ENCODE peak calls at places on chromosomes 3 and 15, in nine cellular contexts. One of them, this sample, is unnamed.

GRCh38 chr3:28171962-28172361 is 69.5 kb upstream of the CMC1 start:
- DNase-seq in esophagus squamous epithelium: no peak
- DNase-seq in A549: no peak
- DNase-seq in endothelial cell of umbilical vein: no peak
- DNase-seq in body of pancreas: no peak
- DNase-seq in NB4: no peak
- DNase-seq in gastrocnemius medialis: no peak
- DNase-seq in HCT116: no peak
- DNase-seq in breast epithelium: no peak
- DNase-seq in this sample: no peak

GRCh38 chr3:129768728-129769127 is 124.8 kb downstream of the TMCC1 start:
- DNase-seq in esophagus squamous epithelium: no peak
- DNase-seq in A549: no peak
- DNase-seq in endothelial cell of umbilical vein: no peak
- DNase-seq in body of pancreas: no peak
- DNase-seq in NB4: no peak
- DNase-seq in gastrocnemius medialis: no peak
- DNase-seq in HCT116: no peak
- DNase-seq in breast epithelium: no peak
- DNase-seq in this sample: no peak

GRCh38 chr3:95327478-95327877 is 1264.6 kb downstream of the NSUN3 start:
- DNase-seq in esophagus squamous epithelium: no peak
- DNase-seq in A549: no peak
- DNase-seq in endothelial cell of umbilical vein: no peak
- DNase-seq in body of pancreas: no peak
- DNase-seq in NB4: no peak
- DNase-seq in gastrocnemius medialis: no peak
- DNase-seq in HCT116: no peak
- DNase-seq in breast epithelium: no peak
- DNase-seq in this sample: no peak

GRCh38 chr3:43770426-43771103 is 79.8 kb downstream of the ABHD5 start:
- DNase-seq in esophagus squamous epithelium: no peak
- DNase-seq in A549: peak; percentile 79
- DNase-seq in endothelial cell of umbilical vein: peak; percentile 79
- DNase-seq in body of pancreas: peak; percentile 82
- DNase-seq in NB4: peak; percentile 21
- DNase-seq in gastrocnemius medialis: peak; percentile 69
- DNase-seq in HCT116: no peak
- DNase-seq in breast epithelium: no peak
- DNase-seq in this sample: peak; percentile 94

GRCh38 chr3:134667461-134667860 is 16.6 kb upstream of the KY start:
- DNase-seq in esophagus squamous epithelium: no peak
- DNase-seq in A549: no peak
- DNase-seq in endothelial cell of umbilical vein: no peak
- DNase-seq in body of pancreas: no peak
- DNase-seq in NB4: no peak
- DNase-seq in gastrocnemius medialis: no peak
- DNase-seq in HCT116: no peak
- DNase-seq in breast epithelium: no peak
- DNase-seq in this sample: peak; percentile 50

GRCh38 chr3:76034652-76035051 is 249.3 kb upstream of the ZNF717 start:
- DNase-seq in esophagus squamous epithelium: no peak
- DNase-seq in A549: no peak
- DNase-seq in endothelial cell of umbilical vein: no peak
- DNase-seq in body of pancreas: no peak
- DNase-seq in NB4: no peak
- DNase-seq in gastrocnemius medialis: no peak
- DNase-seq in HCT116: no peak
- DNase-seq in breast epithelium: no peak
- DNase-seq in this sample: no peak

GRCh38 chr3:21826416-21826815 is 75.4 kb upstream of the ZNF385D start:
- DNase-seq in esophagus squamous epithelium: no peak
- DNase-seq in A549: no peak
- DNase-seq in endothelial cell of umbilical vein: no peak
- DNase-seq in body of pancreas: no peak
- DNase-seq in NB4: no peak
- DNase-seq in gastrocnemius medialis: no peak
- DNase-seq in HCT116: no peak
- DNase-seq in breast epithelium: no peak
- DNase-seq in this sample: no peak

GRCh38 chr3:119600732-119601131 is 3.0 kb downstream of the PLA1A start:
- DNase-seq in esophagus squamous epithelium: no peak
- DNase-seq in A549: peak; percentile 12
- DNase-seq in endothelial cell of umbilical vein: no peak
- DNase-seq in body of pancreas: no peak
- DNase-seq in NB4: peak; percentile 54
- DNase-seq in gastrocnemius medialis: no peak
- DNase-seq in HCT116: peak; percentile 10
- DNase-seq in breast epithelium: no peak
- DNase-seq in this sample: no peak

DNA sequence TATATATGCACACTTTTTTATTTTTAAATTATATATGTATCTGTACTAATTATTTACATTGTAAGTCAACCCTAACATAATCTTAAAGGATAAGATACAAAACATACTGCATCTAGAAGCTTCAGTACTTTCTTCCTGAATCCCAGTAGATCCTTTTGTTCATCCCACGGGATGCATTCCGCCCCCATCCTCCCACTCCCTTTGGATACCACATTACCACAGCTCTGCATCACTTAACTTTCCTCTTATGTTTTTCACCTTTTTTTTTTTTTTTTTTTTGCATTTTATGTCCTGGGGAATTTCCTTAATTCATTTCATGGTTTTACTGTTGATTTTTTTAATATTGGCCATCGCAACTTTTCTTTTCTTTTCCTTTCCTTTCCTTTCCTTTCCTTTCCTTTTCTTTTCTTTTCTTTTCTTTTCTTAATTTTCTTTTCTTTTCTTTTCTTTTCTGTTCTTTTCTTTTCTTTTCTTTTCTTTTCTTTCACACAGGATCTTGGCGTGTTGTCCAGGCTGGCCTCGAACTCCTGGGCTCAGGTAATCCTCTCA is 3.0 kb downstream of the OPA1 start:
- DNase-seq in esophagus squamous epithelium: no peak
- DNase-seq in A549: no peak
- DNase-seq in endothelial cell of umbilical vein: no peak
- DNase-seq in body of pancreas: no peak
- DNase-seq in NB4: no peak
- DNase-seq in gastrocnemius medialis: no peak
- DNase-seq in HCT116: no peak
- DNase-seq in breast epithelium: no peak
- DNase-seq in this sample: no peak
- H3K4me3 ChIP-seq in esophagus squamous epithelium: no peak overlapping the region
- H3K4me3 ChIP-seq in A549: no peak overlapping the region
- H3K4me3 ChIP-seq in endothelial cell of umbilical vein: no peak overlapping the region
- H3K4me3 ChIP-seq in body of pancreas: no peak overlapping the region
- H3K4me3 ChIP-seq in NB4: no peak overlapping the region
- H3K4me3 ChIP-seq in gastrocnemius medialis: no peak overlapping the region
- H3K4me3 ChIP-seq in HCT116: no peak overlapping the region
- H3K4me3 ChIP-seq in breast epithelium: no peak overlapping the region
- H3K4me3 ChIP-seq in this sample: no peak overlapping the region

GRCh38 chr3:16719426-16719825 is 114.2 kb upstream of the DAZL start:
- DNase-seq in esophagus squamous epithelium: no peak
- DNase-seq in A549: no peak
- DNase-seq in endothelial cell of umbilical vein: no peak
- DNase-seq in body of pancreas: no peak
- DNase-seq in NB4: no peak
- DNase-seq in gastrocnemius medialis: no peak
- DNase-seq in HCT116: no peak
- DNase-seq in breast epithelium: no peak
- DNase-seq in this sample: no peak

GRCh38 chr3:16720367-16720766 is 115.1 kb upstream of the DAZL start:
- DNase-seq in esophagus squamous epithelium: no peak
- DNase-seq in A549: no peak
- DNase-seq in endothelial cell of umbilical vein: no peak
- DNase-seq in body of pancreas: no peak
- DNase-seq in NB4: no peak
- DNase-seq in gastrocnemius medialis: no peak
- DNase-seq in HCT116: no peak
- DNase-seq in breast epithelium: no peak
- DNase-seq in this sample: no peak

GRCh38 chr3:16724487-16724886 is 119.3 kb upstream of the DAZL start:
- DNase-seq in esophagus squamous epithelium: no peak
- DNase-seq in A549: no peak
- DNase-seq in endothelial cell of umbilical vein: no peak
- DNase-seq in body of pancreas: no peak
- DNase-seq in NB4: no peak
- DNase-seq in gastrocnemius medialis: no peak
- DNase-seq in HCT116: no peak
- DNase-seq in breast epithelium: no peak
- DNase-seq in this sample: no peak

GRCh38 chr3:16721494-16721893 is 116.3 kb upstream of the DAZL start:
- DNase-seq in esophagus squamous epithelium: no peak
- DNase-seq in A549: no peak
- DNase-seq in endothelial cell of umbilical vein: no peak
- DNase-seq in body of pancreas: no peak
- DNase-seq in NB4: no peak
- DNase-seq in gastrocnemius medialis: no peak
- DNase-seq in HCT116: no peak
- DNase-seq in breast epithelium: no peak
- DNase-seq in this sample: no peak

DNA sequence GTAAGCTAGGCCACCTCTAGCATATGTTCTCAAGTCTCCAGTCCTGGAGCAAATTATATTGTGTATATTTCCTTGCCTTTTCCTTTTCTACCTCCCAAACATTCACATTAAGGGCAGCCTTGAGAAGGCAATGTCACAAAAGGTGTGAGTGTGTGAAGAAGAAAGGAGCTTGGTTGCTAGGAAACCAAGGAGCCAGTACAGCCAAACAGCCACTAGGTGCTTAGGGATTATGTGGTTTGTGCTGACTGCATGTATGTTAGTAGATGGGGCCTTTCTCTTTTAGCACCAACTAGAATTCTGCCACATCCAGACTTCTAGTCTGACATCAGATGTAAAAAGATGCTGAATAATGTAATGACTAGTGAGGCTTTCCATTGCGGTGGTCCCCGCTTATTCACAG is 118.8 kb upstream of the DAZL start:
- DNase-seq in esophagus squamous epithelium: no peak
- DNase-seq in A549: peak; percentile 27
- DNase-seq in endothelial cell of umbilical vein: no peak
- DNase-seq in body of pancreas: no peak
- DNase-seq in NB4: no peak
- DNase-seq in gastrocnemius medialis: no peak
- DNase-seq in HCT116: peak; percentile 4
- DNase-seq in breast epithelium: no peak
- DNase-seq in this sample: no peak
- TF ChIP-seq CTCF in esophagus squamous epithelium: no peak
- TF ChIP-seq CTCF in A549: no peak
- TF ChIP-seq CTCF in endothelial cell of umbilical vein: peak; percentile 10
- TF ChIP-seq CTCF in body of pancreas: no peak
- TF ChIP-seq CTCF in NB4: no peak
- TF ChIP-seq CTCF in gastrocnemius medialis: no peak
- TF ChIP-seq CTCF in HCT116: peak; percentile 31
- TF ChIP-seq CTCF in breast epithelium: no peak
- TF ChIP-seq CTCF in this sample: no peak

GRCh38 chr15:39588531-39589192 is 7.8 kb downstream of the THBS1 start:
- DNase-seq in esophagus squamous epithelium: no peak
- DNase-seq in A549: no peak
- DNase-seq in endothelial cell of umbilical vein: peak; percentile 66
- DNase-seq in body of pancreas: no peak
- DNase-seq in NB4: no peak
- DNase-seq in gastrocnemius medialis: no peak
- DNase-seq in HCT116: no peak
- DNase-seq in breast epithelium: no peak
- DNase-seq in this sample: no peak

GRCh38 chr15:39586387-39587171 is 5.7 kb downstream of the THBS1 start:
- DNase-seq in esophagus squamous epithelium: no peak
- DNase-seq in A549: no peak
- DNase-seq in endothelial cell of umbilical vein: peak; percentile 71
- DNase-seq in body of pancreas: no peak
- DNase-seq in NB4: no peak
- DNase-seq in gastrocnemius medialis: no peak
- DNase-seq in HCT116: no peak
- DNase-seq in breast epithelium: no peak
- DNase-seq in this sample: peak; percentile 49

GRCh38 chr15:39589193-39589814 is 8.4 kb downstream of the THBS1 start:
- DNase-seq in esophagus squamous epithelium: no peak
- DNase-seq in A549: no peak
- DNase-seq in endothelial cell of umbilical vein: no peak
- DNase-seq in body of pancreas: no peak
- DNase-seq in NB4: no peak
- DNase-seq in gastrocnemius medialis: no peak
- DNase-seq in HCT116: no peak
- DNase-seq in breast epithelium: no peak
- DNase-seq in this sample: no peak

GRCh38 chr15:39587291-39587909 is 6.5 kb downstream of the THBS1 start:
- DNase-seq in esophagus squamous epithelium: no peak
- DNase-seq in A549: no peak
- DNase-seq in endothelial cell of umbilical vein: peak; percentile 74
- DNase-seq in body of pancreas: no peak
- DNase-seq in NB4: no peak
- DNase-seq in gastrocnemius medialis: no peak
- DNase-seq in HCT116: no peak
- DNase-seq in breast epithelium: no peak
- DNase-seq in this sample: no peak

GRCh38 chr15:39587910-39588530 is 7.1 kb downstream of the THBS1 start:
- DNase-seq in esophagus squamous epithelium: no peak
- DNase-seq in A549: no peak
- DNase-seq in endothelial cell of umbilical vein: peak; percentile 69
- DNase-seq in body of pancreas: no peak
- DNase-seq in NB4: no peak
- DNase-seq in gastrocnemius medialis: no peak
- DNase-seq in HCT116: no peak
- DNase-seq in breast epithelium: no peak
- DNase-seq in this sample: no peak
- TF ChIP-seq POLR2A in esophagus squamous epithelium: no peak
- TF ChIP-seq POLR2A in A549: no peak
- TF ChIP-seq POLR2A in endothelial cell of umbilical vein: peak; percentile 2
- TF ChIP-seq POLR2A in body of pancreas: no peak
- TF ChIP-seq POLR2A in NB4: no peak
- TF ChIP-seq POLR2A in gastrocnemius medialis: no peak
- TF ChIP-seq POLR2A in HCT116: no peak
- TF ChIP-seq POLR2A in breast epithelium: no peak
- TF ChIP-seq POLR2A in this sample: no peak

GRCh38 chr15:90979582-90979981 is 14.8 kb downstream of the PRC1 start:
- DNase-seq in esophagus squamous epithelium: no peak
- DNase-seq in A549: peak; percentile 18
- DNase-seq in endothelial cell of umbilical vein: no peak
- DNase-seq in body of pancreas: no peak
- DNase-seq in NB4: no peak
- DNase-seq in gastrocnemius medialis: no peak
- DNase-seq in HCT116: no peak
- DNase-seq in breast epithelium: no peak
- DNase-seq in this sample: no peak

GRCh38 chr15:90986790-90987507 is 7.4 kb downstream of the PRC1 start:
- DNase-seq in esophagus squamous epithelium: no peak
- DNase-seq in A549: no peak
- DNase-seq in endothelial cell of umbilical vein: no peak
- DNase-seq in body of pancreas: no peak
- DNase-seq in NB4: no peak
- DNase-seq in gastrocnemius medialis: no peak
- DNase-seq in HCT116: no peak
- DNase-seq in breast epithelium: no peak
- DNase-seq in this sample: no peak

GRCh38 chr15:90987561-90988141 is 6.7 kb downstream of the PRC1 start:
- DNase-seq in esophagus squamous epithelium: no peak
- DNase-seq in A549: no peak
- DNase-seq in endothelial cell of umbilical vein: no peak
- DNase-seq in body of pancreas: no peak
- DNase-seq in NB4: no peak
- DNase-seq in gastrocnemius medialis: no peak
- DNase-seq in HCT116: no peak
- DNase-seq in breast epithelium: no peak
- DNase-seq in this sample: no peak

GRCh38 chr15:90981681-90982080 is 12.7 kb downstream of the PRC1 start:
- DNase-seq in esophagus squamous epithelium: no peak
- DNase-seq in A549: no peak
- DNase-seq in endothelial cell of umbilical vein: no peak
- DNase-seq in body of pancreas: no peak
- DNase-seq in NB4: no peak
- DNase-seq in gastrocnemius medialis: no peak
- DNase-seq in HCT116: no peak
- DNase-seq in breast epithelium: no peak
- DNase-seq in this sample: no peak

GRCh38 chr15:90982135-90982534 is 12.2 kb downstream of the PRC1 start:
- DNase-seq in esophagus squamous epithelium: no peak
- DNase-seq in A549: no peak
- DNase-seq in endothelial cell of umbilical vein: no peak
- DNase-seq in body of pancreas: no peak
- DNase-seq in NB4: peak; percentile 66
- DNase-seq in gastrocnemius medialis: no peak
- DNase-seq in HCT116: no peak
- DNase-seq in breast epithelium: no peak
- DNase-seq in this sample: no peak
- H3K4me3 ChIP-seq in esophagus squamous epithelium: no peak overlapping the region
- H3K4me3 ChIP-seq in A549: no peak overlapping the region
- H3K4me3 ChIP-seq in endothelial cell of umbilical vein: no peak overlapping the region
- H3K4me3 ChIP-seq in body of pancreas: no peak overlapping the region
- H3K4me3 ChIP-seq in NB4: no peak overlapping the region
- H3K4me3 ChIP-seq in gastrocnemius medialis: no peak overlapping the region
- H3K4me3 ChIP-seq in HCT116: no peak overlapping the region
- H3K4me3 ChIP-seq in breast epithelium: no peak overlapping the region
- H3K4me3 ChIP-seq in this sample: no peak overlapping the region